ENCODE peak calls at places on chromosomes 6 and 20, in eight cellular contexts. One of them, this sample, is unnamed.

GRCh38 chr20:3797592-3798404 is 1.7 kb downstream of the CDC25B start:
- DNase-seq in AG04450: no peak
- DNase-seq in lower lobe of right lung: peak; percentile 34
- DNase-seq in IMR-90: peak; percentile 67
- DNase-seq in fibroblast of lung: peak; percentile 55
- DNase-seq in uterus: no peak
- DNase-seq in H1: no peak
- DNase-seq in RWPE2: no peak
- DNase-seq in this sample: no peak

GRCh38 chr6:298233-299049 is 6.2 kb downstream of the DUSP22 start:
- DNase-seq in AG04450: no peak
- DNase-seq in lower lobe of right lung: no peak
- DNase-seq in IMR-90: no peak
- DNase-seq in fibroblast of lung: no peak
- DNase-seq in uterus: no peak
- DNase-seq in H1: no peak
- DNase-seq in RWPE2: no peak
- DNase-seq in this sample: no peak

GRCh38 chr6:143449731-143450452 is 603 bp downstream of the ADAT2 start:
- DNase-seq in AG04450: no peak
- DNase-seq in lower lobe of right lung: no peak
- DNase-seq in IMR-90: peak; percentile 23
- DNase-seq in fibroblast of lung: peak; percentile 59
- DNase-seq in uterus: no peak
- DNase-seq in H1: no peak
- DNase-seq in RWPE2: no peak
- DNase-seq in this sample: peak; percentile 44

GRCh38 chr6:157787080-157787479 is 36.0 kb upstream of the SNX9 start:
- DNase-seq in AG04450: no peak
- DNase-seq in lower lobe of right lung: no peak
- DNase-seq in IMR-90: peak; percentile 41
- DNase-seq in fibroblast of lung: peak; percentile 11
- DNase-seq in uterus: no peak
- DNase-seq in H1: no peak
- DNase-seq in RWPE2: no peak
- DNase-seq in this sample: no peak

GRCh38 chr6:154478691-154479090 is 31.8 kb downstream of the CNKSR3 start:
- DNase-seq in AG04450: no peak
- DNase-seq in lower lobe of right lung: no peak
- DNase-seq in IMR-90: no peak
- DNase-seq in fibroblast of lung: peak; percentile 28
- DNase-seq in uterus: no peak
- DNase-seq in H1: no peak
- DNase-seq in RWPE2: no peak
- DNase-seq in this sample: no peak

GRCh38 chr20:63381781-63382431 is 20.8 kb upstream of the CHRNA4 start:
- DNase-seq in AG04450: no peak
- DNase-seq in lower lobe of right lung: no peak
- DNase-seq in IMR-90: no peak
- DNase-seq in fibroblast of lung: no peak
- DNase-seq in uterus: no peak
- DNase-seq in H1: no peak
- DNase-seq in RWPE2: no peak
- DNase-seq in this sample: peak; percentile 53

GRCh38 chr20:63739129-63740069 is at the start of gene SLC2A4RG:
- DNase-seq in AG04450: no peak
- DNase-seq in lower lobe of right lung: peak; percentile 85
- DNase-seq in IMR-90: peak; percentile 62
- DNase-seq in fibroblast of lung: peak; percentile 72
- DNase-seq in uterus: peak; percentile 85
- DNase-seq in H1: no peak
- DNase-seq in RWPE2: peak; percentile 89
- DNase-seq in this sample: peak; percentile 47

GRCh38 chr6:36544228-36544627 is 3.1 kb downstream of the STK38 start:
- DNase-seq in AG04450: no peak
- DNase-seq in lower lobe of right lung: no peak
- DNase-seq in IMR-90: no peak
- DNase-seq in fibroblast of lung: peak; percentile 53
- DNase-seq in uterus: no peak
- DNase-seq in H1: no peak
- DNase-seq in RWPE2: no peak
- DNase-seq in this sample: no peak

GRCh38 chr20:62367136-62367482 is at the start of gene LAMA5:
- DNase-seq in AG04450: no peak
- DNase-seq in lower lobe of right lung: peak; percentile 73
- DNase-seq in IMR-90: no peak
- DNase-seq in fibroblast of lung: no peak
- DNase-seq in uterus: no peak
- DNase-seq in H1: no peak
- DNase-seq in RWPE2: peak; percentile 88
- DNase-seq in this sample: peak; percentile 62

GRCh38 chr6:24994812-24995211 is 59.1 kb upstream of the RIPOR2 start:
- DNase-seq in AG04450: no peak
- DNase-seq in lower lobe of right lung: no peak
- DNase-seq in IMR-90: no peak
- DNase-seq in fibroblast of lung: no peak
- DNase-seq in uterus: no peak
- DNase-seq in H1: no peak
- DNase-seq in RWPE2: no peak
- DNase-seq in this sample: no peak

GRCh38 chr6:24990944-24991747 is 55.4 kb upstream of the RIPOR2 start:
- DNase-seq in AG04450: no peak
- DNase-seq in lower lobe of right lung: no peak
- DNase-seq in IMR-90: no peak
- DNase-seq in fibroblast of lung: no peak
- DNase-seq in uterus: no peak
- DNase-seq in H1: no peak
- DNase-seq in RWPE2: no peak
- DNase-seq in this sample: no peak

GRCh38 chr6:24990227-24990843 is 54.6 kb upstream of the RIPOR2 start:
- DNase-seq in AG04450: no peak
- DNase-seq in lower lobe of right lung: no peak
- DNase-seq in IMR-90: peak; percentile 86
- DNase-seq in fibroblast of lung: peak; percentile 60
- DNase-seq in uterus: no peak
- DNase-seq in H1: no peak
- DNase-seq in RWPE2: no peak
- DNase-seq in this sample: no peak

GRCh38 chr6:24988562-24988961 is 52.8 kb upstream of the RIPOR2 start:
- DNase-seq in AG04450: no peak
- DNase-seq in lower lobe of right lung: no peak
- DNase-seq in IMR-90: no peak
- DNase-seq in fibroblast of lung: no peak
- DNase-seq in uterus: no peak
- DNase-seq in H1: no peak
- DNase-seq in RWPE2: no peak
- DNase-seq in this sample: no peak

GRCh38 chr6:24991748-24992467 is 56.1 kb upstream of the RIPOR2 start:
- DNase-seq in AG04450: no peak
- DNase-seq in lower lobe of right lung: peak; percentile 62
- DNase-seq in IMR-90: peak; percentile 48
- DNase-seq in fibroblast of lung: peak; percentile 58
- DNase-seq in uterus: peak; percentile 37
- DNase-seq in H1: no peak
- DNase-seq in RWPE2: no peak
- DNase-seq in this sample: peak; percentile 72
- H3K27ac ChIP-seq in AG04450: no peak overlapping the region
- H3K27ac ChIP-seq in lower lobe of right lung: no peak overlapping the region
- H3K27ac ChIP-seq in IMR-90: no peak overlapping the region
- H3K27ac ChIP-seq in fibroblast of lung: no peak overlapping the region
- H3K27ac ChIP-seq in uterus: no peak overlapping the region
- H3K27ac ChIP-seq in H1: no peak overlapping the region
- H3K27ac ChIP-seq in RWPE2: no peak overlapping the region
- H3K27ac ChIP-seq in this sample: no peak overlapping the region

DNA sequence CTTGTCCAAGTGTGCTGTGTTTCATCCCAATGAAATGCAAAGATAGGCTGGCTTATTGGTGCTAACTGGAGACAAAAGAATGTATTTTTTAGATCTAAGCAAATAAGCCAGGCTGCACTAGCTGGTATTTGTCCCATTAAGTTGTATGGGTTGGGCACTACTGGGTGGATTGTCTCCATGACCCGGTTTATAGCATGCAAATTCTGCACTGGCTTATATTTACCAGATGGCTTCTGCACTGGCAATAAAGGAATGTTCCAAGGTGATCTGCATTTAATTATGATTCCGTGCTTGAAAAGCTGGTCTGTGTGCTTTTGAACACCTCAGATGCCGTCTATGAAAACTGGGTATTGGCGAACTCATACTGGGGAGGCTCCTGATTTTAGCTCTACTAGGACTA is 61.4 kb upstream of the MOCS1 start:
- DNase-seq in AG04450: no peak
- DNase-seq in lower lobe of right lung: no peak
- DNase-seq in IMR-90: no peak
- DNase-seq in fibroblast of lung: no peak
- DNase-seq in uterus: no peak
- DNase-seq in H1: no peak
- DNase-seq in RWPE2: no peak
- DNase-seq in this sample: no peak
- H3K9me3 ChIP-seq in AG04450: peaks cover 14% of the 10 kb centered on the region
- H3K9me3 ChIP-seq in lower lobe of right lung: peaks cover 19% of the 10 kb centered on the region
- H3K9me3 ChIP-seq in IMR-90: peaks cover 12% of the 10 kb centered on the region
- H3K9me3 ChIP-seq in fibroblast of lung: no peaks in the 10 kb centered on the region
- H3K9me3 ChIP-seq in uterus: no peaks in the 10 kb centered on the region
- H3K9me3 ChIP-seq in H1: peaks cover 56% of the 10 kb centered on the region
- H3K9me3 ChIP-seq in RWPE2: peaks cover 4% of the 10 kb centered on the region
- H3K9me3 ChIP-seq in this sample: peaks cover 48% of the 10 kb centered on the region

GRCh38 chr6:40325791-40326190 is 261.4 kb downstream of the LRFN2 start:
- DNase-seq in AG04450: no peak
- DNase-seq in lower lobe of right lung: no peak
- DNase-seq in IMR-90: no peak
- DNase-seq in fibroblast of lung: no peak
- DNase-seq in uterus: no peak
- DNase-seq in H1: no peak
- DNase-seq in RWPE2: no peak
- DNase-seq in this sample: no peak
- H3K27me3 ChIP-seq in AG04450: no peaks in the 10 kb centered on the region
- H3K27me3 ChIP-seq in lower lobe of right lung: peaks cover 20% of the 10 kb centered on the region
- H3K27me3 ChIP-seq in IMR-90: peaks cover 1% of the 10 kb centered on the region
- H3K27me3 ChIP-seq in fibroblast of lung: no peaks in the 10 kb centered on the region
- H3K27me3 ChIP-seq in uterus: no peaks in the 10 kb centered on the region
- H3K27me3 ChIP-seq in H1: no peaks in the 10 kb centered on the region
- H3K27me3 ChIP-seq in RWPE2: no peaks in the 10 kb centered on the region
- H3K27me3 ChIP-seq in this sample: no peaks in the 10 kb centered on the region

GRCh38 chr6:107248147-107248546 is 132.8 kb upstream of the BEND3 start:
- DNase-seq in AG04450: no peak
- DNase-seq in lower lobe of right lung: no peak
- DNase-seq in IMR-90: no peak
- DNase-seq in fibroblast of lung: no peak
- DNase-seq in uterus: no peak
- DNase-seq in H1: no peak
- DNase-seq in RWPE2: no peak
- DNase-seq in this sample: no peak

GRCh38 chr6:107244082-107244741 is 128.9 kb upstream of the BEND3 start:
- DNase-seq in AG04450: no peak
- DNase-seq in lower lobe of right lung: no peak
- DNase-seq in IMR-90: no peak
- DNase-seq in fibroblast of lung: no peak
- DNase-seq in uterus: no peak
- DNase-seq in H1: no peak
- DNase-seq in RWPE2: no peak
- DNase-seq in this sample: no peak

GRCh38 chr6:107246249-107246971 is 131.1 kb upstream of the BEND3 start:
- DNase-seq in AG04450: no peak
- DNase-seq in lower lobe of right lung: no peak
- DNase-seq in IMR-90: no peak
- DNase-seq in fibroblast of lung: no peak
- DNase-seq in uterus: no peak
- DNase-seq in H1: no peak
- DNase-seq in RWPE2: no peak
- DNase-seq in this sample: no peak

GRCh38 chr6:107244742-107245470 is 129.6 kb upstream of the BEND3 start:
- DNase-seq in AG04450: no peak
- DNase-seq in lower lobe of right lung: no peak
- DNase-seq in IMR-90: no peak
- DNase-seq in fibroblast of lung: no peak
- DNase-seq in uterus: no peak
- DNase-seq in H1: no peak
- DNase-seq in RWPE2: no peak
- DNase-seq in this sample: no peak

DNA sequence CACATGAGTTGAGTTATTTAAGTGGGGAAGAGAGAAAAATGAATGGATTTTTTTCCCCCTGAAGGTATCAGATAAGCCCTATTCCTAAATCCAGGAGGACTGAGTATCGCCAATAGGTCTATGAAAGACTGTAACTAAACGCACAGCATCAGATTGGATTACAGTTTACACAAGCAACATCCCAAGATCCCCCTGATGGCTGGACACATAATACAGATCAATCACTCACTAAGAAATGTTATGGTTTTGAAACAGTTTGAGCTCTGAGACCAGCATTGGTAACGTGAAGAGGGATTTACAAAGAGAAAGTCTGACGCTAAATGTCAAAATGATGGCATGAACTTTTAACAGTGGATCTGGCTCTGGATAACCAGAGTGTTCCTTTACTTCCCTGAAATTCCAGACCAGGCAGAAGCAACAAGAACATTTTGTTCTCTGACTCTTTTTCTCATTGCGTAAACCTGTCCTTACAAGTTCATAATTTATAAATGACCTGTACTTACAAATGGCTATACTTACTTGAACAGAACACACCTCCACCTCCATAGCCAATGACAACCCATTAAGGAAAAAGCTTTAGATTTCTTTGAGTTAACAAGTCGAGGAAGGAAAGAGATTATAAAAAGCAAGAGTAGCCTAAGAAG is 131.8 kb upstream of the BEND3 start:
- DNase-seq in AG04450: no peak
- DNase-seq in lower lobe of right lung: no peak
- DNase-seq in IMR-90: no peak
- DNase-seq in fibroblast of lung: peak; percentile 82
- DNase-seq in uterus: no peak
- DNase-seq in H1: no peak
- DNase-seq in RWPE2: no peak
- DNase-seq in this sample: no peak
- H3K27ac ChIP-seq in AG04450: no peak overlapping the region
- H3K27ac ChIP-seq in lower lobe of right lung: peak overlapping the region; percentile 44
- H3K27ac ChIP-seq in IMR-90: no peak overlapping the region
- H3K27ac ChIP-seq in fibroblast of lung: no peak overlapping the region
- H3K27ac ChIP-seq in uterus: no peak overlapping the region
- H3K27ac ChIP-seq in H1: no peak overlapping the region
- H3K27ac ChIP-seq in RWPE2: peak overlapping the region; percentile 97
- H3K27ac ChIP-seq in this sample: no peak overlapping the region

GRCh38 chr6:146961831-146962230 is 242.4 kb upstream of the STXBP5 start:
- DNase-seq in AG04450: no peak
- DNase-seq in lower lobe of right lung: no peak
- DNase-seq in IMR-90: no peak
- DNase-seq in fibroblast of lung: no peak
- DNase-seq in uterus: no peak
- DNase-seq in H1: no peak
- DNase-seq in RWPE2: no peak
- DNase-seq in this sample: no peak
- H3K9me3 ChIP-seq in AG04450: peaks cover 8% of the 10 kb centered on the region
- H3K9me3 ChIP-seq in lower lobe of right lung: peaks cover 6% of the 10 kb centered on the region
- H3K9me3 ChIP-seq in IMR-90: peaks cover 13% of the 10 kb centered on the region
- H3K9me3 ChIP-seq in fibroblast of lung: no peaks in the 10 kb centered on the region
- H3K9me3 ChIP-seq in uterus: no peaks in the 10 kb centered on the region
- H3K9me3 ChIP-seq in H1: peaks cover 22% of the 10 kb centered on the region
- H3K9me3 ChIP-seq in RWPE2: peaks cover 9% of the 10 kb centered on the region
- H3K9me3 ChIP-seq in this sample: no peaks in the 10 kb centered on the region

GRCh38 chr6:30129270-30129669 is 6.7 kb upstream of the TRIM40 start:
- DNase-seq in AG04450: no peak
- DNase-seq in lower lobe of right lung: no peak
- DNase-seq in IMR-90: no peak
- DNase-seq in fibroblast of lung: no peak
- DNase-seq in uterus: no peak
- DNase-seq in H1: no peak
- DNase-seq in RWPE2: no peak
- DNase-seq in this sample: no peak
- H3K27me3 ChIP-seq in AG04450: peaks cover 53% of the 10 kb centered on the region
- H3K27me3 ChIP-seq in lower lobe of right lung: peaks cover 37% of the 10 kb centered on the region
- H3K27me3 ChIP-seq in IMR-90: peaks cover 51% of the 10 kb centered on the region
- H3K27me3 ChIP-seq in fibroblast of lung: peaks cover 33% of the 10 kb centered on the region
- H3K27me3 ChIP-seq in uterus: peaks cover 5% of the 10 kb centered on the region
- H3K27me3 ChIP-seq in H1: peaks cover 52% of the 10 kb centered on the region
- H3K27me3 ChIP-seq in RWPE2: no peaks in the 10 kb centered on the region
- H3K27me3 ChIP-seq in this sample: peaks cover 98% of the 10 kb centered on the region

This sample was measured in WERI-Rb-1.